ENCODE peak calls at places on chromosomes 11 and 22, in ten cellular contexts. One of them, this sample, is unnamed.

GRCh38 chr11:1970956-1971355 is 23.8 kb downstream of the MRPL23 start:
- DNase-seq in heart left ventricle: peak; percentile 12
- DNase-seq in RPMI7951: no peak
- DNase-seq in NCI-H2081: no peak
- DNase-seq in kidney glomerular epithelial cell: no peak
- DNase-seq in DMS 273 treated with DMSO at 0.1 percent for 48 hours: no peak
- DNase-seq in activated T-cell treated with anti-CD3 and anti-CD28 coated beads for 1 hour: no peak
- DNase-seq in LoVo: no peak
- DNase-seq in GM23248: no peak
- DNase-seq in activated gamma-delta T cell treated with anti-CD3 and anti-CD28 coated beads, Interleukin-2, amount 50 U/mL, for 16 hours: no peak
- DNase-seq in this sample: no peak

GRCh38 chr11:113151502-113151901 is 162.9 kb upstream of the TTC12 start:
- DNase-seq in DMS 273 treated with DMSO at 0.1 percent for 48 hours: no peak
- DNase-seq in GM23248: no peak
- DNase-seq in LoVo: no peak
- DNase-seq in activated T-cell treated with anti-CD3 and anti-CD28 coated beads for 1 hour: no peak
- DNase-seq in activated gamma-delta T cell treated with anti-CD3 and anti-CD28 coated beads, Interleukin-2, amount 50 U/mL, for 16 hours: no peak
- DNase-seq in NCI-H2081: no peak
- DNase-seq in RPMI7951: peak; percentile 45
- DNase-seq in kidney glomerular epithelial cell: no peak
- DNase-seq in heart left ventricle: no peak
- DNase-seq in this sample: no peak

GRCh38 chr11:114082767-114083181 is 23.3 kb downstream of the ZBTB16 start:
- DNase-seq in activated gamma-delta T cell treated with anti-CD3 and anti-CD28 coated beads, Interleukin-2, amount 50 U/mL, for 16 hours: no peak
- DNase-seq in heart left ventricle: peak; percentile 56
- DNase-seq in RPMI7951: peak; percentile 32
- DNase-seq in NCI-H2081: no peak
- DNase-seq in GM23248: no peak
- DNase-seq in activated T-cell treated with anti-CD3 and anti-CD28 coated beads for 1 hour: no peak
- DNase-seq in LoVo: no peak
- DNase-seq in kidney glomerular epithelial cell: no peak
- DNase-seq in DMS 273 treated with DMSO at 0.1 percent for 48 hours: no peak
- DNase-seq in this sample: no peak

GRCh38 chr11:69008774-69009440 is 4.1 kb downstream of the MRGPRF start:
- DNase-seq in heart left ventricle: peak; percentile 83
- DNase-seq in DMS 273 treated with DMSO at 0.1 percent for 48 hours: no peak
- DNase-seq in RPMI7951: peak; percentile 93
- DNase-seq in activated T-cell treated with anti-CD3 and anti-CD28 coated beads for 1 hour: no peak
- DNase-seq in kidney glomerular epithelial cell: peak; percentile 89
- DNase-seq in LoVo: peak; percentile 91
- DNase-seq in activated gamma-delta T cell treated with anti-CD3 and anti-CD28 coated beads, Interleukin-2, amount 50 U/mL, for 16 hours: no peak
- DNase-seq in GM23248: peak; percentile 100
- DNase-seq in NCI-H2081: no peak
- DNase-seq in this sample: peak; percentile 43

GRCh38 chr11:46315033-46315738 is 32.1 kb upstream of the DGKZ start:
- DNase-seq in DMS 273 treated with DMSO at 0.1 percent for 48 hours: no peak
- DNase-seq in LoVo: peak; percentile 57
- DNase-seq in RPMI7951: peak; percentile 77
- DNase-seq in GM23248: peak; percentile 84
- DNase-seq in heart left ventricle: peak; percentile 75
- DNase-seq in activated T-cell treated with anti-CD3 and anti-CD28 coated beads for 1 hour: peak; percentile 69
- DNase-seq in kidney glomerular epithelial cell: no peak
- DNase-seq in activated gamma-delta T cell treated with anti-CD3 and anti-CD28 coated beads, Interleukin-2, amount 50 U/mL, for 16 hours: peak; percentile 68
- DNase-seq in NCI-H2081: peak; percentile 72
- DNase-seq in this sample: peak; percentile 67

GRCh38 chr11:117000039-117000740 is 98.0 kb downstream of the SIK3 start:
- DNase-seq in heart left ventricle: no peak
- DNase-seq in NCI-H2081: no peak
- DNase-seq in kidney glomerular epithelial cell: no peak
- DNase-seq in GM23248: no peak
- DNase-seq in activated T-cell treated with anti-CD3 and anti-CD28 coated beads for 1 hour: no peak
- DNase-seq in activated gamma-delta T cell treated with anti-CD3 and anti-CD28 coated beads, Interleukin-2, amount 50 U/mL, for 16 hours: no peak
- DNase-seq in RPMI7951: no peak
- DNase-seq in DMS 273 treated with DMSO at 0.1 percent for 48 hours: no peak
- DNase-seq in LoVo: no peak
- DNase-seq in this sample: no peak

GRCh38 chr11:65419773-65420481 is 2.7 kb upstream of the NEAT1 start:
- DNase-seq in GM23248: peak; percentile 96
- DNase-seq in activated T-cell treated with anti-CD3 and anti-CD28 coated beads for 1 hour: no peak
- DNase-seq in LoVo: peak; percentile 95
- DNase-seq in NCI-H2081: peak; percentile 45
- DNase-seq in RPMI7951: peak; percentile 91
- DNase-seq in DMS 273 treated with DMSO at 0.1 percent for 48 hours: peak; percentile 79
- DNase-seq in activated gamma-delta T cell treated with anti-CD3 and anti-CD28 coated beads, Interleukin-2, amount 50 U/mL, for 16 hours: no peak
- DNase-seq in kidney glomerular epithelial cell: no peak
- DNase-seq in heart left ventricle: peak; percentile 96
- DNase-seq in this sample: peak; percentile 95

GRCh38 chr11:74726547-74727182 is 4.6 kb downstream of the CHRDL2 start:
- DNase-seq in activated T-cell treated with anti-CD3 and anti-CD28 coated beads for 1 hour: peak; percentile 36
- DNase-seq in kidney glomerular epithelial cell: peak; percentile 64
- DNase-seq in activated gamma-delta T cell treated with anti-CD3 and anti-CD28 coated beads, Interleukin-2, amount 50 U/mL, for 16 hours: peak; percentile 34
- DNase-seq in LoVo: peak; percentile 70
- DNase-seq in NCI-H2081: peak; percentile 71
- DNase-seq in heart left ventricle: peak; percentile 82
- DNase-seq in RPMI7951: peak; percentile 55
- DNase-seq in DMS 273 treated with DMSO at 0.1 percent for 48 hours: peak; percentile 14
- DNase-seq in GM23248: peak; percentile 84
- DNase-seq in this sample: peak; percentile 71

GRCh38 chr11:19680824-19681368 is 31.7 kb upstream of the NAV2 start:
- DNase-seq in activated gamma-delta T cell treated with anti-CD3 and anti-CD28 coated beads, Interleukin-2, amount 50 U/mL, for 16 hours: no peak
- DNase-seq in activated T-cell treated with anti-CD3 and anti-CD28 coated beads for 1 hour: no peak
- DNase-seq in GM23248: peak; percentile 72
- DNase-seq in DMS 273 treated with DMSO at 0.1 percent for 48 hours: no peak
- DNase-seq in RPMI7951: no peak
- DNase-seq in kidney glomerular epithelial cell: no peak
- DNase-seq in NCI-H2081: no peak
- DNase-seq in LoVo: no peak
- DNase-seq in heart left ventricle: no peak
- DNase-seq in this sample: peak; percentile 37

GRCh38 chr11:71429701-71430100 is 18.5 kb downstream of the DHCR7 start:
- DNase-seq in activated gamma-delta T cell treated with anti-CD3 and anti-CD28 coated beads, Interleukin-2, amount 50 U/mL, for 16 hours: no peak
- DNase-seq in activated T-cell treated with anti-CD3 and anti-CD28 coated beads for 1 hour: no peak
- DNase-seq in heart left ventricle: no peak
- DNase-seq in GM23248: no peak
- DNase-seq in kidney glomerular epithelial cell: no peak
- DNase-seq in RPMI7951: no peak
- DNase-seq in NCI-H2081: no peak
- DNase-seq in DMS 273 treated with DMSO at 0.1 percent for 48 hours: no peak
- DNase-seq in LoVo: no peak
- DNase-seq in this sample: no peak

GRCh38 chr11:60953781-60954180 is 1.8 kb upstream of the SLC15A3 start:
- DNase-seq in RPMI7951: no peak
- DNase-seq in NCI-H2081: no peak
- DNase-seq in heart left ventricle: no peak
- DNase-seq in LoVo: no peak
- DNase-seq in GM23248: peak; percentile 30
- DNase-seq in activated T-cell treated with anti-CD3 and anti-CD28 coated beads for 1 hour: no peak
- DNase-seq in activated gamma-delta T cell treated with anti-CD3 and anti-CD28 coated beads, Interleukin-2, amount 50 U/mL, for 16 hours: no peak
- DNase-seq in DMS 273 treated with DMSO at 0.1 percent for 48 hours: no peak
- DNase-seq in kidney glomerular epithelial cell: no peak
- DNase-seq in this sample: peak; percentile 31

GRCh38 chr11:50037282-50037681 is 4.6 kb downstream of the OR4C45 start:
- DNase-seq in activated gamma-delta T cell treated with anti-CD3 and anti-CD28 coated beads, Interleukin-2, amount 50 U/mL, for 16 hours: no peak
- DNase-seq in LoVo: peak; percentile 1
- DNase-seq in activated T-cell treated with anti-CD3 and anti-CD28 coated beads for 1 hour: no peak
- DNase-seq in RPMI7951: peak; percentile 3
- DNase-seq in heart left ventricle: no peak
- DNase-seq in kidney glomerular epithelial cell: no peak
- DNase-seq in GM23248: no peak
- DNase-seq in NCI-H2081: no peak
- DNase-seq in DMS 273 treated with DMSO at 0.1 percent for 48 hours: no peak
- DNase-seq in this sample: no peak

GRCh38 chr11:45205978-45206377 is 59.5 kb downstream of the PRDM11 start:
- DNase-seq in NCI-H2081: no peak
- DNase-seq in activated gamma-delta T cell treated with anti-CD3 and anti-CD28 coated beads, Interleukin-2, amount 50 U/mL, for 16 hours: no peak
- DNase-seq in RPMI7951: no peak
- DNase-seq in LoVo: no peak
- DNase-seq in DMS 273 treated with DMSO at 0.1 percent for 48 hours: no peak
- DNase-seq in heart left ventricle: no peak
- DNase-seq in kidney glomerular epithelial cell: no peak
- DNase-seq in GM23248: no peak
- DNase-seq in activated T-cell treated with anti-CD3 and anti-CD28 coated beads for 1 hour: no peak
- DNase-seq in this sample: no peak

GRCh38 chr11:45482331-45482730 is 183.1 kb downstream of the CHST1 start:
- DNase-seq in LoVo: no peak
- DNase-seq in activated T-cell treated with anti-CD3 and anti-CD28 coated beads for 1 hour: no peak
- DNase-seq in GM23248: no peak
- DNase-seq in NCI-H2081: no peak
- DNase-seq in heart left ventricle: no peak
- DNase-seq in DMS 273 treated with DMSO at 0.1 percent for 48 hours: no peak
- DNase-seq in kidney glomerular epithelial cell: no peak
- DNase-seq in RPMI7951: no peak
- DNase-seq in activated gamma-delta T cell treated with anti-CD3 and anti-CD28 coated beads, Interleukin-2, amount 50 U/mL, for 16 hours: no peak
- DNase-seq in this sample: no peak

GRCh38 chr11:102921587-102922220 is 33.8 kb downstream of the MMP13 start:
- DNase-seq in GM23248: no peak
- DNase-seq in heart left ventricle: no peak
- DNase-seq in activated T-cell treated with anti-CD3 and anti-CD28 coated beads for 1 hour: no peak
- DNase-seq in kidney glomerular epithelial cell: no peak
- DNase-seq in DMS 273 treated with DMSO at 0.1 percent for 48 hours: no peak
- DNase-seq in RPMI7951: no peak
- DNase-seq in activated gamma-delta T cell treated with anti-CD3 and anti-CD28 coated beads, Interleukin-2, amount 50 U/mL, for 16 hours: no peak
- DNase-seq in NCI-H2081: no peak
- DNase-seq in LoVo: no peak
- DNase-seq in this sample: no peak

GRCh38 chr22:29635734-29636357 is 32.4 kb downstream of the NF2 start:
- DNase-seq in kidney glomerular epithelial cell: peak; percentile 63
- DNase-seq in GM23248: peak; percentile 77
- DNase-seq in NCI-H2081: peak; percentile 48
- DNase-seq in activated T-cell treated with anti-CD3 and anti-CD28 coated beads for 1 hour: no peak
- DNase-seq in LoVo: peak; percentile 44
- DNase-seq in DMS 273 treated with DMSO at 0.1 percent for 48 hours: peak; percentile 16
- DNase-seq in activated gamma-delta T cell treated with anti-CD3 and anti-CD28 coated beads, Interleukin-2, amount 50 U/mL, for 16 hours: no peak
- DNase-seq in RPMI7951: peak; percentile 60
- DNase-seq in heart left ventricle: no peak
- DNase-seq in this sample: no peak

GRCh38 chr11:85822814-85823213 is 11.9 kb upstream of the SYTL2 start:
- DNase-seq in heart left ventricle: no peak
- DNase-seq in activated T-cell treated with anti-CD3 and anti-CD28 coated beads for 1 hour: no peak
- DNase-seq in LoVo: no peak
- DNase-seq in NCI-H2081: no peak
- DNase-seq in RPMI7951: peak; percentile 84
- DNase-seq in activated gamma-delta T cell treated with anti-CD3 and anti-CD28 coated beads, Interleukin-2, amount 50 U/mL, for 16 hours: no peak
- DNase-seq in GM23248: peak; percentile 52
- DNase-seq in DMS 273 treated with DMSO at 0.1 percent for 48 hours: no peak
- DNase-seq in kidney glomerular epithelial cell: peak; percentile 66
- DNase-seq in this sample: no peak

GRCh38 chr11:29260939-29261705 is 755.7 kb downstream of the KCNA4 start:
- DNase-seq in NCI-H2081: no peak
- DNase-seq in DMS 273 treated with DMSO at 0.1 percent for 48 hours: no peak
- DNase-seq in GM23248: peak; percentile 17
- DNase-seq in LoVo: peak; percentile 49
- DNase-seq in heart left ventricle: no peak
- DNase-seq in activated T-cell treated with anti-CD3 and anti-CD28 coated beads for 1 hour: no peak
- DNase-seq in RPMI7951: peak; percentile 34
- DNase-seq in activated gamma-delta T cell treated with anti-CD3 and anti-CD28 coated beads, Interleukin-2, amount 50 U/mL, for 16 hours: no peak
- DNase-seq in kidney glomerular epithelial cell: peak; percentile 76
- DNase-seq in this sample: no peak

GRCh38 chr11:2787816-2788750 is 88.3 kb upstream of the KCNQ1OT1 start:
- DNase-seq in DMS 273 treated with DMSO at 0.1 percent for 48 hours: no peak
- DNase-seq in kidney glomerular epithelial cell: no peak
- DNase-seq in activated gamma-delta T cell treated with anti-CD3 and anti-CD28 coated beads, Interleukin-2, amount 50 U/mL, for 16 hours: no peak
- DNase-seq in NCI-H2081: no peak
- DNase-seq in activated T-cell treated with anti-CD3 and anti-CD28 coated beads for 1 hour: no peak
- DNase-seq in heart left ventricle: peak; percentile 30
- DNase-seq in GM23248: no peak
- DNase-seq in RPMI7951: no peak
- DNase-seq in LoVo: no peak
- DNase-seq in this sample: peak; percentile 10

This sample was measured in adrenal gland.